ENCODE peak calls at places on chromosomes 6 and 20, in four cellular contexts. D is ovary, F is heart left ventricle, R is heart right ventricle. V is an unnamed sample.
A peak's percentile ranks its signal among the peaks of the same experiment; 100 is the strongest.

GRCh38 chr20:42530855-42531674 is 658.6 kb downstream of the PTPRT start:
- DNase-seq in D (peak; percentile 17), F (no peak), R (peak; percentile 10), V (peak; percentile 1)

GRCh38 chr20:9600562-9600961 is 86.2 kb downstream of the LAMP5 start:
- DNase-seq in D (no peak), F (no peak), R (no peak), V (no peak)

GRCh38 chr20:40844285-40844684 is 155.2 kb upstream of the MAFB start:
- DNase-seq in D (no peak), F (no peak), R (no peak), V (no peak)

GRCh38 chr6:146857960-146858308 is 259.2 kb downstream of the ADGB start:
- DNase-seq in D (no peak), F (no peak), R (no peak), V (no peak)

GRCh38 chr6:115945806-115946205 is 114.9 kb downstream of the FRK start:
- DNase-seq in D (no peak), F (no peak), R (no peak), V (no peak)

GRCh38 chr20:53846640-53847039 is 223.8 kb downstream of the BCAS1 start:
- DNase-seq in D (no peak), F (no peak), R (no peak), V (no peak)

GRCh38 chr6:117481926-117482239 is 591 bp upstream of the DCBLD1 start:
- DNase-seq in D (no peak), F (no peak), R (no peak), V (no peak)

GRCh38 chr20:6081236-6081635 is 27.4 kb upstream of the LRRN4 start:
- DNase-seq in D (no peak), F (peak; percentile 42), R (no peak), V (peak; percentile 69)

GRCh38 chr6:19929312-19929711 is 92.1 kb downstream of the ID4 start:
- DNase-seq in D (no peak), F (no peak), R (no peak), V (no peak)

GRCh38 chr20:64133951-64134407 is 26.6 kb upstream of the NPBWR2 start:
- DNase-seq in D (no peak), F (peak; percentile 19), R (no peak), V (no peak)

GRCh38 chr6:136923116-136923953 is 1.2 kb downstream of the SLC35D3 start:
- DNase-seq in D (no peak), F (no peak), R (no peak), V (no peak)

GRCh38 chr20:18225652-18226051 is 62.7 kb upstream of the ZNF133 start:
- DNase-seq in D (no peak), F (no peak), R (no peak), V (peak; percentile 3)

GRCh38 chr6:39897699-39898098 is 36.6 kb downstream of the MOCS1 start:
- DNase-seq in D (no peak), F (no peak), R (no peak), V (no peak)

GRCh38 chr6:1575213-1576041 is 34.3 kb upstream of the FOXC1 start:
- DNase-seq in D (peak; percentile 44), F (peak; percentile 45), R (peak; percentile 54), V (peak; percentile 8)

GRCh38 chr20:1397710-1398109 is 4.9 kb upstream of the FKBP1A start:
- DNase-seq in D (no peak), F (no peak), R (no peak), V (no peak)

GRCh38 chr20:46423342-46423741 is 16.9 kb upstream of the ELMO2 start:
- DNase-seq in D (no peak), F (no peak), R (no peak), V (no peak)

GRCh38 chr6:158474961-158475343 is 84.9 kb upstream of the TMEM181 start:
- DNase-seq in D (no peak), F (no peak), R (no peak), V (peak; percentile 29)

GRCh38 chr20:37279820-37280219 is 9.6 kb upstream of the MANBAL start:
- DNase-seq in D (no peak), F (no peak), R (no peak), V (no peak)

GRCh38 chr6:158813032-158813431 is 6.1 kb downstream of the EZR start:
- DNase-seq in D (no peak), F (no peak), R (no peak), V (no peak)

GRCh38 chr6:145235207-145235606 is 500.1 kb downstream of the EPM2A start:
- DNase-seq in D (no peak), F (no peak), R (no peak), V (no peak)

GRCh38 chr6:125264476-125264875 is 37.3 kb downstream of the HDDC2 start:
- DNase-seq in D (no peak), F (no peak), R (no peak), V (no peak)

GRCh38 chr6:169618526-169619490 is 83.0 kb downstream of the WDR27 start:
- DNase-seq in D (no peak), F (no peak), R (no peak), V (peak; percentile 97)

GRCh38 chr6:163602851-163603250 is 188.3 kb downstream of the QKI start:
- DNase-seq in D (no peak), F (no peak), R (no peak), V (no peak)

GRCh38 chr6:41042167-41042566 is at the start of gene TSPO2:
- DNase-seq in D (no peak), F (no peak), R (no peak), V (no peak)

GRCh38 chr6:16258709-16259075 is 20.3 kb downstream of the GMPR start:
- DNase-seq in D (no peak), F (no peak), R (no peak), V (no peak)

GRCh38 chr6:40509716-40510260 is 77.4 kb downstream of the LRFN2 start:
- DNase-seq in D (no peak), F (no peak), R (no peak), V (no peak)

GRCh38 chr6:14804444-14805210 is 441.2 kb upstream of the JARID2 start:
- DNase-seq in D (peak; percentile 86), F (peak; percentile 88), R (peak; percentile 93), V (peak; percentile 93)

GRCh38 chr6:76886900-76887299 is 576.4 kb downstream of the HTR1B start:
- DNase-seq in D (no peak), F (no peak), R (no peak), V (no peak)

GRCh38 chr20:55194947-55195346 is 719.6 kb downstream of the DOK5 start:
- DNase-seq in D (no peak), F (no peak), R (no peak), V (no peak)

GRCh38 chr20:46358336-46359058 is 47.9 kb downstream of the ELMO2 start:
- DNase-seq in D (no peak), F (no peak), R (no peak), V (no peak)

GRCh38 chr6:142210606-142211005 is 63.5 kb downstream of the VTA1 start:
- DNase-seq in D (no peak), F (no peak), R (no peak), V (no peak)

GRCh38 chr6:32954983-32955802 is 2.3 kb upstream of the HLA-DMA start:
- DNase-seq in D (no peak), F (no peak), R (no peak), V (no peak)

GRCh38 chr6:166559211-166559610 is 27.3 kb downstream of the RAMACL start:
- DNase-seq in D (no peak), F (no peak), R (no peak), V (peak; percentile 54)

GRCh38 chr20:56625837-56626236 is 3.3 kb upstream of the TFAP2C start:
- DNase-seq in D (no peak), F (no peak), R (no peak), V (no peak)

GRCh38 chr20:56627122-56628014 is 1.7 kb upstream of the TFAP2C start:
- DNase-seq in D (no peak), F (no peak), R (no peak), V (no peak)

GRCh38 chr20:56624786-56625681 is 4.1 kb upstream of the TFAP2C start:
- DNase-seq in D (no peak), F (no peak), R (no peak), V (no peak)

GRCh38 chr20:56628015-56628872 is 862 bp upstream of the TFAP2C start:
- DNase-seq in D (no peak), F (no peak), R (no peak), V (no peak)

GRCh38 chr20:56626367-56627121 is 2.6 kb upstream of the TFAP2C start:
- DNase-seq in D (no peak), F (no peak), R (no peak), V (peak; percentile 36)
- TF ChIP-seq CTCF in D (no peak), F (no peak), R (peak; percentile 21), V (peak; percentile 48)

GRCh38 chr6:73579851-73580246 is 59.0 kb upstream of the EEF1A1 start:
- DNase-seq in D (peak; percentile 38), F (peak; percentile 41), R (peak; percentile 33), V (peak; percentile 97)
- H3K4me3 ChIP-seq in D (no peak overlapping the region), F (peak overlapping the region; percentile 19), R (peak overlapping the region; percentile 2), V (peak overlapping the region; percentile 28)

DNA sequence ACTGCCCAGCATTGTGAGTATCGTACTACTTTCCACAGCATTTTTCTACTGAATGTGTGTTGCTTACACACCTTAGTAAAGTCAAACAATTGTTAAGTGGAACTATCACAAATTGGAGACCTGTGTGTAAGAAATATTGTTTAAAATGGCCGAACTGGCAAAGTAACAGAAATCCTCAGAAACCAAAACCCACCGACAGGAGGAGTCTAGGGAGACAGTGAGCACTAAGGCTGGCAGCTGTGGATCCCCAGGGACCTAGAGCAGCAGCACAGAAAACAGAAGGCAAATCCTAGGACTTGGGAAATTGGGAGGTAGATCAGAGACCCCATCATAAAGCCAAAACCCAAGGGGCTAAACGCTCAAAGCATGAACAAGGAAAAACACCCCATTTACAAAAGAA is 69.9 kb downstream of the SESN1 start:
- DNase-seq in D (no peak), F (no peak), R (peak; percentile 51), V (no peak)
- TF ChIP-seq CTCF in D (no peak), F (no peak), R (peak; percentile 26), V (no peak)

GRCh38 chr6:2821554-2821953 is 20.1 kb downstream of the SERPINB1 start:
- DNase-seq in D (no peak), F (no peak), R (no peak), V (no peak)
- H3K4me3 ChIP-seq in D (no peak overlapping the region), F (no peak overlapping the region), R (no peak overlapping the region), V (no peak overlapping the region)

GRCh38 chr6:43853066-43853650 is 83.1 kb downstream of the VEGFA start:
- DNase-seq in D (no peak), F (no peak), R (no peak), V (peak; percentile 45)
- TF ChIP-seq CTCF in D (no peak), F (no peak), R (no peak), V (peak; percentile 14)

V was measured in AG10803.